ENCODE peak calls at places on chromosome 4, in six cellular contexts. I is cardiac fibroblast, X is IMR-90, N is fibroblast of the aortic adventitia, G is endodermal cell, Y is ovary. H is an unnamed sample.

GRCh38 chr4:41887821-41888699 is 47.2 kb upstream of the TMEM33 start:
- DNase-seq in N (peak; percentile 77), I (peak; percentile 72), X (peak; percentile 64), Y (no peak), G (peak; percentile 64), H (peak; percentile 48)

GRCh38 chr4:4677825-4678522 is 136.1 kb upstream of the STX18 start:
- DNase-seq in Y (no peak), G (peak; percentile 85), X (peak; percentile 59), I (peak; percentile 69), N (peak; percentile 83), H (peak; percentile 95)

GRCh38 chr4:75990129-75990528 is 616 bp downstream of the SDAD1 start:
- DNase-seq in X (peak; percentile 15), G (no peak), N (peak; percentile 16), I (peak; percentile 30), Y (no peak), H (peak; percentile 3)

GRCh38 chr4:86496094-86497060 is 97.7 kb upstream of the PTPN13 start:
- DNase-seq in G (peak; percentile 60), X (peak; percentile 57), N (peak; percentile 77), Y (peak; percentile 17), I (peak; percentile 75), H (peak; percentile 63)

GRCh38 chr4:173334891-173335754 is 965 bp upstream of the HMGB2 start:
- DNase-seq in X (peak; percentile 70), Y (peak; percentile 39), I (peak; percentile 86), G (peak; percentile 95), N (peak; percentile 67), H (peak; percentile 70)

GRCh38 chr4:67035986-67036385 is 509.3 kb downstream of the CENPC start:
- DNase-seq in N (no peak), X (no peak), I (no peak), Y (no peak), G (no peak), H (no peak)

GRCh38 chr4:3573131-3573530 is 40.9 kb upstream of the LRPAP1 start:
- DNase-seq in N (no peak), Y (no peak), X (no peak), G (no peak), I (no peak), H (no peak)

GRCh38 chr4:124913237-124913636 is 200.7 kb upstream of the ANKRD50 start:
- DNase-seq in I (no peak), Y (no peak), G (no peak), X (no peak), N (no peak), H (no peak)

GRCh38 chr4:16544251-16544721 is 318.0 kb upstream of the TAPT1 start:
- DNase-seq in N (peak; percentile 81), G (no peak), Y (peak; percentile 14), I (peak; percentile 66), X (no peak), H (peak; percentile 45)

GRCh38 chr4:85938062-85938461 is 421.8 kb downstream of the MAPK10 start:
- DNase-seq in Y (no peak), G (no peak), I (no peak), N (no peak), X (no peak), H (no peak)

GRCh38 chr4:111937368-111937767 is 207.9 kb upstream of the FAM241A start:
- DNase-seq in X (peak; percentile 2), Y (no peak), N (peak; percentile 59), I (peak; percentile 20), G (no peak), H (peak; percentile 63)

GRCh38 chr4:56990109-56990508 is 11.4 kb downstream of the POLR2B start:
- DNase-seq in Y (no peak), I (peak; percentile 50), G (no peak), X (peak; percentile 79), N (peak; percentile 56), H (peak; percentile 14)

GRCh38 chr4:182139481-182139880 is 103.7 kb upstream of the TENM3 start:
- DNase-seq in G (no peak), X (no peak), I (no peak), Y (no peak), N (no peak), H (no peak)

GRCh38 chr4:180028682-180029081 is 2214.5 kb upstream of the TENM3 start:
- DNase-seq in Y (no peak), I (no peak), G (peak; percentile 89), X (peak; percentile 55), N (no peak), H (no peak)

GRCh38 chr4:173311368-173311767 is 22.8 kb downstream of the HMGB2 start:
- DNase-seq in Y (no peak), G (no peak), I (no peak), X (no peak), N (no peak), H (no peak)

GRCh38 chr4:122205687-122206086 is 53.6 kb downstream of the BLTP1 start:
- DNase-seq in I (no peak), G (no peak), X (no peak), N (no peak), Y (no peak), H (no peak)

GRCh38 chr4:120694973-120695372 is 227.6 kb downstream of the PRDM5 start:
- DNase-seq in N (peak; percentile 79), X (peak; percentile 82), G (no peak), I (peak; percentile 89), Y (peak; percentile 39), H (peak; percentile 31)

GRCh38 chr4:8837181-8837811 is 34.3 kb downstream of the HMX1 start:
- DNase-seq in Y (no peak), X (no peak), N (no peak), I (no peak), G (peak; percentile 73), H (no peak)

GRCh38 chr4:121822796-121823504 is 733 bp downstream of the CCNA2 start:
- DNase-seq in G (peak; percentile 74), X (no peak), Y (peak; percentile 15), I (peak; percentile 30), N (peak; percentile 11), H (no peak)

GRCh38 chr4:20084488-20084887 is 167.2 kb upstream of the SLIT2 start:
- DNase-seq in X (no peak), N (no peak), G (no peak), I (no peak), Y (no peak), H (no peak)

GRCh38 chr4:48649505-48649904 is 130.6 kb downstream of the FRYL start:
- DNase-seq in Y (no peak), X (no peak), N (peak; percentile 43), I (no peak), G (no peak), H (no peak)

GRCh38 chr4:5780831-5781480 is 70.0 kb downstream of the EVC start:
- DNase-seq in N (no peak), Y (no peak), X (peak; percentile 72), I (peak; percentile 40), G (no peak), H (peak; percentile 94)

GRCh38 chr4:28463184-28463690 is 1602.6 kb downstream of the STIM2 start:
- DNase-seq in I (peak; percentile 4), N (peak; percentile 57), G (no peak), X (peak; percentile 9), Y (no peak), H (peak; percentile 12)

GRCh38 chr4:28464823-28465222 is 1604.2 kb downstream of the STIM2 start:
- DNase-seq in N (no peak), Y (no peak), I (no peak), X (no peak), G (no peak), H (no peak)

GRCh38 chr4:28462766-28463165 is 1602.1 kb downstream of the STIM2 start:
- DNase-seq in G (no peak), Y (no peak), I (no peak), X (peak; percentile 4), N (peak; percentile 8), H (no peak)
- TF ChIP-seq CTCF in G (peak; percentile 57), Y (no peak), I (no peak), X (no peak), N (peak; percentile 23), H (no peak)

DNA sequence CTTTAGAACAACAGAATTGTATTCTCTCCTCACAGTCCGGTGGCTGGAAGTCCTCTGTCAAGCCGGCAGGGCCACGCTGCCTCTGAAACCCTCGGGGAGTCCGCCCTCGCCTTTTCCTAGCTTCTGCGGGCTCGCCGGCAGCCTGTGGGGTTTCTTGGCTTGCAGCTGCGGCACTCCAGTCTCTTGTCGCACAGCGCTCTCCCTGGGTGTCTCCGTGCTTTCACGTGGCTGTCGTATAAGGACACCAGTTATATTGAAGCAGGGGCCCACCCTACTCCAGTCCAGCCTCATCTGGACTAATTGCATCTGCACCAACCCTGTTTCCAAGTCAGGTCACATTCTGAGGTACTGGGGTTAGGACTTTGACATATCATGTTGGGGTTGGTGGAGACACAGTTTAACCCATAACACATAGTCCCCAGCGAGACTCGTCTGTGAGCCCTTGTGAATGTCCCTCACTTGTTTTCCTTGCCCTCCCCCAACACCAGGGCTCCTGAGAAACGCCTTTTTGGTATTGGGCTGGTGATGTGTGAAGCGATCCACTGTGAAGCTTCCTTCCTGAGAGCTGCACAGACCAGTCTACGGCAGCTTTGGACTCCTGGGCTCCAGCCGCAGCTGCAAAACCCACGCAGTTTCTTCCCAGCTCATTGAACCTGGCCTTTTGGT is 22.7 kb downstream of the TMEM131L start:
- DNase-seq in G (peak; percentile 75), N (no peak), X (no peak), I (peak; percentile 30), Y (no peak), H (no peak)
- H3K4me3 ChIP-seq in G (no peak overlapping the region), N (no peak overlapping the region), X (no peak overlapping the region), I (no peak overlapping the region), Y (no peak overlapping the region), H (no peak overlapping the region)

GRCh38 chr4:14155803-14156202 is 528.3 kb upstream of the BOD1L1 start:
- DNase-seq in X (peak; percentile 8), N (peak; percentile 12), Y (no peak), I (no peak), G (no peak), H (no peak)

GRCh38 chr4:14152834-14153519 is 525.5 kb upstream of the BOD1L1 start:
- DNase-seq in X (no peak), I (no peak), Y (no peak), N (no peak), G (no peak), H (no peak)

DNA sequence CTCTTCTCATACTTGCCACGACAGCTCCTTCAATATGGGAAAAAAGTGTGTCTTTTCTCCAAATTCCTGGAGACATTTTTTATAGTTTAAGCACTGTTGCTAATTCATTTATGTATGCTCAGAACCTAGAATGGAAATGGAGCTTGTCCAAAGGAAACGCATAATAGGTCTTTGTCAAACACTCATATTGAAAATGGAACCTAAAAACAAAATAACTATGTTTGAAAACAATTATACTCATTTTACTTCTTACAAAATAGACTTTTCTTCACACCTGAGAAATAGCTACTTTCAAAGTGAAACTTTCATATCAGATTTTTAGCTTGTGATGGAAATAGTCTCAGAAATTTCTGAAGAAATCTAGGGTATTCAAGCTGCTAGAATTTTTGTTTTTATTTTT is 529.7 kb upstream of the BOD1L1 start:
- DNase-seq in N (no peak), I (no peak), G (no peak), X (no peak), Y (no peak), H (no peak)
- TF ChIP-seq CTCF in N (no peak), I (no peak), G (no peak), X (no peak), Y (no peak), H (no peak)

GRCh38 chr4:38178666-38178995 is 218.4 kb downstream of the PTTG2 start:
- DNase-seq in Y (no peak), N (no peak), X (no peak), I (no peak), G (no peak), H (no peak)

GRCh38 chr4:38179690-38180299 is 219.6 kb downstream of the PTTG2 start:
- DNase-seq in N (peak; percentile 86), Y (peak; percentile 60), G (peak; percentile 92), X (peak; percentile 77), I (peak; percentile 84), H (peak; percentile 63)

GRCh38 chr4:38182334-38182998 is 222.3 kb downstream of the PTTG2 start:
- DNase-seq in X (no peak), I (no peak), Y (no peak), N (no peak), G (no peak), H (no peak)

GRCh38 chr4:38177792-38178665 is 217.8 kb downstream of the PTTG2 start:
- DNase-seq in I (peak; percentile 81), X (no peak), G (no peak), N (peak; percentile 84), Y (peak; percentile 68), H (peak; percentile 71)

GRCh38 chr4:38180456-38180855 is 220.3 kb downstream of the PTTG2 start:
- DNase-seq in N (no peak), X (peak; percentile 47), G (peak; percentile 56), I (no peak), Y (no peak), H (no peak)
- H3K4me3 ChIP-seq in N (no peak overlapping the region), X (no peak overlapping the region), G (no peak overlapping the region), I (no peak overlapping the region), Y (no peak overlapping the region), H (no peak overlapping the region)